ENCODE peak calls at places on chromosomes 3 and 15, in five cellular contexts. E is mesenchymal stem cell, Q is H9, R is H1, F is mesendoderm. A is an unnamed sample.

GRCh38 chr3:46713048-46713897 is 4.4 kb downstream of the PRSS50 start:
- DNase-seq in E (no peak), R (no peak), F (no peak), Q (no peak), A (no peak)

GRCh38 chr3:132730891-132731580 is 8.8 kb upstream of the NPHP3 start:
- DNase-seq in F (peak; percentile 74), Q (no peak), E (peak; percentile 68), R (no peak), A (peak; percentile 59)

GRCh38 chr3:53293867-53294266 is 38.0 kb upstream of the TKT start:
- DNase-seq in R (no peak), F (no peak), E (no peak), Q (no peak), A (no peak)

GRCh38 chr15:41796457-41796856 is 22.2 kb downstream of the MAPKBP1 start:
- DNase-seq in F (no peak), E (no peak), R (no peak), Q (no peak), A (no peak)

GRCh38 chr3:48694610-48695051 is 8.9 kb upstream of the NCKIPSD start:
- DNase-seq in Q (no peak), R (no peak), F (peak; percentile 67), E (peak; percentile 85), A (peak; percentile 21)

GRCh38 chr3:61882253-61882652 is 320.9 kb downstream of the PTPRG start:
- DNase-seq in F (no peak), E (no peak), Q (no peak), R (no peak), A (no peak)

GRCh38 chr3:97138914-97139541 is 324.6 kb downstream of the EPHA6 start:
- DNase-seq in F (peak; percentile 80), Q (peak; percentile 67), E (no peak), R (peak; percentile 7), A (no peak)

GRCh38 chr3:61612211-61612995 is 51.0 kb downstream of the PTPRG start:
- DNase-seq in E (no peak), F (peak; percentile 86), R (no peak), Q (no peak), A (no peak)

GRCh38 chr3:170437696-170438407 is 19.2 kb downstream of the CLDN11 start:
- DNase-seq in F (peak; percentile 60), Q (no peak), R (no peak), E (no peak), A (no peak)

GRCh38 chr3:150235799-150236198 is 172.3 kb upstream of the TSC22D2 start:
- DNase-seq in Q (no peak), E (peak; percentile 92), F (no peak), R (no peak), A (no peak)

GRCh38 chr3:185647134-185647879 is 61.2 kb downstream of the SENP2 start:
- DNase-seq in R (no peak), F (no peak), E (no peak), Q (no peak), A (no peak)

GRCh38 chr3:143234521-143234920 is 115.0 kb downstream of the CHST2 start:
- DNase-seq in E (peak; percentile 22), Q (no peak), R (no peak), F (no peak), A (no peak)

GRCh38 chr3:71045917-71046282 is 537.6 kb downstream of the FOXP1 start:
- DNase-seq in F (no peak), E (no peak), R (no peak), Q (no peak), A (no peak)

GRCh38 chr3:6770376-6770648 is 90.6 kb upstream of the GRM7 start:
- DNase-seq in F (no peak), Q (no peak), E (no peak), R (no peak), A (peak; percentile 3)

GRCh38 chr3:170132335-170132734 is 49.2 kb downstream of the PHC3 start:
- DNase-seq in R (no peak), E (no peak), F (no peak), Q (no peak), A (no peak)

GRCh38 chr3:124351430-124352142 is 359.7 kb upstream of the ROPN1 start:
- DNase-seq in Q (peak; percentile 58), F (peak; percentile 86), E (peak; percentile 66), R (no peak), A (peak; percentile 55)

GRCh38 chr3:75171632-75172230 is 492.4 kb upstream of the FRG2C start:
- DNase-seq in E (peak; percentile 2), R (no peak), Q (no peak), F (peak; percentile 11), A (no peak)

GRCh38 chr3:132659000-132659369 is 624 bp downstream of the ACAD11 start:
- DNase-seq in Q (no peak), F (no peak), E (no peak), R (no peak), A (no peak)

GRCh38 chr3:62873672-62874397 is 1.4 kb downstream of the CADPS start:
- DNase-seq in F (peak; percentile 93), E (no peak), Q (peak; percentile 93), R (peak; percentile 70), A (peak; percentile 74)

DNA sequence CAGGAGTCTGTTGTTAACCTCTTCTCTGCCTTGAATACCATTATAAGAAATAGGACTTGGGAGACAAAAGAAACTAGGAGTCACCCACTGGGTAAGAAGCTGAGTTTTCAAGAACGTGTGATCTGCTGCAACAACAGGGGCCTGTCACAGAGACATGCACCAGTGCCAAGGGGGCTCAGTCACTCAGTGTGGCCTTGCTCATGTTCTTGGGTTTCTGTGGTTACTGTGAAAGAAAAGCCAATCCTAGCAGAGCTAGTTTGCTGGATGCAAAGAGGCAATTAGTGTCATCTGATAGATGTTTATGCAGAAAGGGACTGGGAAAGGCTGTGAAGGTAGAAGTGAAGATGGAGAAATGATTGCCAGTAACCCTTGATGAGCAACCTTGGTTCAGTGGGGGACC is 126.3 kb downstream of the IQCH start:
- DNase-seq in F (no peak), Q (no peak), E (no peak), R (no peak), A (no peak)
- H3K4me2 ChIP-seq in F (no peak overlapping the region), Q (no peak overlapping the region), E (no peak overlapping the region), R (no peak overlapping the region), A (no peak overlapping the region)

GRCh38 chr3:14304101-14305045 is 98.0 kb upstream of the SLC6A6 start:
- DNase-seq in Q (no peak), E (no peak), R (no peak), F (no peak), A (no peak)

GRCh38 chr3:14305321-14305720 is 97.1 kb upstream of the SLC6A6 start:
- DNase-seq in Q (no peak), F (no peak), E (peak; percentile 46), R (no peak), A (no peak)

GRCh38 chr3:14301558-14301957 is 100.8 kb upstream of the SLC6A6 start:
- DNase-seq in F (no peak), E (peak; percentile 43), R (no peak), Q (no peak), A (no peak)

GRCh38 chr3:14306167-14306566 is 96.2 kb upstream of the SLC6A6 start:
- DNase-seq in F (no peak), E (no peak), R (no peak), Q (no peak), A (no peak)

GRCh38 chr3:14303336-14304100 is 98.9 kb upstream of the SLC6A6 start:
- DNase-seq in R (no peak), E (no peak), F (no peak), Q (no peak), A (no peak)
- H3K23ac ChIP-seq in R (no peak overlapping the region), E (peak overlapping the region; percentile 42), F (no peak overlapping the region), Q (no peak overlapping the region), A (no peak overlapping the region)

DNA sequence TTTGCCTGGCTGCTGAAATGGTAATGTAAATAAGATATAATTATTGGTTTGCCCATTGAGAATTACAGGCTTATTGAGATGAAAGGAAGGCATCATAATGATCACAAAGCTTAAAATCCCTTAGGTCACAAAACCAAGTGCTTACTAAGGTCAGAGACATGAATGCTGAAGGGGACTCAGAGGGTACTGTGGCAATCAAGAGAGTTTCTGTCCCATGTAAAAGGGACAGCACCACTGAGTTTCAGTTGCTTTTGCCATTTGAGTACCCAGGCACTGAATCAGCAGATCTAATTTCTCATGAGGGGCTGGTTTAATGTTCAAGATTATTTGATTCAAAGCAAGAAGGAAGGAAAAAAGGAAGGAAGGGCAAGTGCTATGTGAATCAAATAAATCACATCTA is 127.0 kb downstream of the PLOD2 start:
- DNase-seq in F (no peak), Q (no peak), E (no peak), R (no peak), A (no peak)
- H3K4me2 ChIP-seq in F (no peak overlapping the region), Q (no peak overlapping the region), E (no peak overlapping the region), R (no peak overlapping the region), A (no peak overlapping the region)

GRCh38 chr15:62119926-62120273 is 45.2 kb downstream of the C2CD4B start:
- DNase-seq in E (no peak), Q (no peak), R (no peak), F (no peak), A (no peak)

GRCh38 chr15:62118446-62118964 is 46.6 kb downstream of the C2CD4B start:
- DNase-seq in F (no peak), Q (no peak), E (peak; percentile 47), R (no peak), A (no peak)

GRCh38 chr15:62120776-62121175 is 44.3 kb downstream of the C2CD4B start:
- DNase-seq in R (no peak), F (no peak), Q (no peak), E (no peak), A (no peak)

GRCh38 chr15:62121273-62122015 is 43.6 kb downstream of the C2CD4B start:
- DNase-seq in R (no peak), F (no peak), Q (no peak), E (no peak), A (no peak)

GRCh38 chr15:62119224-62119925 is 45.7 kb downstream of the C2CD4B start:
- DNase-seq in F (peak; percentile 80), E (peak; percentile 97), Q (no peak), R (no peak), A (no peak)
- H3K23ac ChIP-seq in F (no peak overlapping the region), E (no peak overlapping the region), Q (no peak overlapping the region), R (no peak overlapping the region), A (no peak overlapping the region)

DNA sequence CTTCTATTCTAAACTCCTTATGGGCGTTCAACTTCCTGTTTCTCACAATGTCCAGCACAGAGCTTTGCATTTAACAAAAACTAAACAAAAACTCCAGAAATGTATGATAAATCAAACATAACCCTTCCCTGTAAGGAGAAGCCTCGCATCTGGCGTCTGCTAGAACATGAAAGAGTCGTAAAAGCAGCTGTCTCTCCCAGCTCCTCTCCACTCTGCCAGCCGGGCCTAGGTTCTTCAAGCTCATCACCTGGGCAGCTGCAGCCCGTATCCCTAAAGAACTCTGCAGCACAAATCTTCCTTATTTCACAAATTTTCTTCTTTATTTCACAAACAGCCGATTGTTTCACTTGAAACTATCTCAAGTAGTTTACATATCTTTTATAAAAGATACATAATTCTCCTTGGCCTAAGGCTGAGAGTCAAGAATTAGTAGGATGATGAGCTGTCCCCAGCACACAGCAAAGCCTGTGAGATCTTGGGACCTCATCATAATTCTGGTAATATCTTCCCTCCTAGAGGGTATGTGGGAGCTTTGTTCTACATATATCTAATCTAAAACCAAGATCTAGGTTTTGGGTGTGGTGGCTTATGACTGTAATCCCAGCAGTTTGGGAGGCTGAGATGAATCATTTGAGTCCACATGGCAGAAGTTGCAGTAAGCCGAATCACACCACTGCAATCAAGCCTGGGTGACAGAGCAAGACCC is 35.3 kb downstream of the ANXA2 start:
- DNase-seq in R (no peak), Q (no peak), E (peak; percentile 84), F (no peak), A (no peak)
- H3K4me2 ChIP-seq in R (no peak overlapping the region), Q (no peak overlapping the region), E (no peak overlapping the region), F (no peak overlapping the region), A (no peak overlapping the region)

DNA sequence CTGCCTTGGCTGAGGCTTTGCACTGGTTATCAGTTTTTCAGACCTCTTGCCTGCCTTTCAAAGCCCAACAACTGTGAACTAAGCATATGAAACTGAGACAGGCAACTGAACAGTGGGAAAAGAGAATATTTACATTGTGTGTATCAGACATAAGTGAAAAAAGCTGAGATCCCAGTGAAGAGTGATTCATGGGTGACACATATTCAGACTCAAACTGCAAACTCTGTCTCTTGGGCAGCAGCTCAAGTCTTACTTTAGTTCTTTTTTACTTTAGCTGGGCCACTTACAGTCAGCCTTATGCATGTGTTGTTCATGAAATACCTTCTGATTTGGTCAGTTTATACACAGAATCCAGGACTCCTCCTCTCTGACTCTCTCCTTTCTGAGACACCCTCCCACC is 19.2 kb downstream of the SUCLG2 start:
- DNase-seq in Q (no peak), R (no peak), E (peak; percentile 76), F (no peak), A (no peak)
- H3K23ac ChIP-seq in Q (no peak overlapping the region), R (no peak overlapping the region), E (no peak overlapping the region), F (no peak overlapping the region), A (no peak overlapping the region)

A was measured in neuronal stem cell.